ENCODE peak calls at places on chromosomes 5 and 9, in seven cellular contexts. One of them, this sample, is unnamed. For H3K36me3, the result is how much of the 10 kb centered on the place peaks cover.

GRCh38 chr5:108079754-108080153 is 302.1 kb downstream of the FBXL17 start:
- DNase-seq in uterus: no peak
- DNase-seq in heart right ventricle: no peak
- DNase-seq in PC-3: peak
- DNase-seq in mammary epithelial cell: no peak
- DNase-seq in neural progenitor cell: no peak
- DNase-seq in heart left ventricle: no peak
- DNase-seq in this sample: no peak

GRCh38 chr9:99060621-99061020 is 44.3 kb upstream of the TGFBR1 start:
- DNase-seq in uterus: no peak
- DNase-seq in heart right ventricle: no peak
- DNase-seq in PC-3: no peak
- DNase-seq in mammary epithelial cell: no peak
- DNase-seq in neural progenitor cell: no peak
- DNase-seq in heart left ventricle: no peak
- DNase-seq in this sample: no peak

GRCh38 chr5:138544171-138545134 is 1.4 kb upstream of the ETF1 start:
- DNase-seq in uterus: peak
- DNase-seq in heart right ventricle: no peak
- DNase-seq in PC-3: peak
- DNase-seq in mammary epithelial cell: peak
- DNase-seq in neural progenitor cell: peak
- DNase-seq in heart left ventricle: no peak
- DNase-seq in this sample: peak

GRCh38 chr5:76641514-76642120 is 18.4 kb upstream of the F2RL2 start:
- DNase-seq in uterus: peak
- DNase-seq in heart right ventricle: peak
- DNase-seq in PC-3: peak
- DNase-seq in mammary epithelial cell: peak
- DNase-seq in neural progenitor cell: peak
- DNase-seq in heart left ventricle: no peak
- DNase-seq in this sample: peak

GRCh38 chr9:69885931-69886330 is 65.3 kb downstream of the CFAP95 start:
- DNase-seq in uterus: no peak
- DNase-seq in heart right ventricle: no peak
- DNase-seq in PC-3: peak
- DNase-seq in mammary epithelial cell: no peak
- DNase-seq in neural progenitor cell: no peak
- DNase-seq in heart left ventricle: no peak
- DNase-seq in this sample: no peak

GRCh38 chr9:121881920-121882500 is 211.1 kb downstream of the TTLL11 start:
- DNase-seq in uterus: no peak
- DNase-seq in heart right ventricle: no peak
- DNase-seq in PC-3: no peak
- DNase-seq in mammary epithelial cell: no peak
- DNase-seq in neural progenitor cell: no peak
- DNase-seq in heart left ventricle: no peak
- DNase-seq in this sample: no peak

GRCh38 chr5:121251954-121252353 is 599.7 kb upstream of the FTMT start:
- DNase-seq in uterus: no peak
- DNase-seq in heart right ventricle: no peak
- DNase-seq in PC-3: peak
- DNase-seq in mammary epithelial cell: peak
- DNase-seq in neural progenitor cell: no peak
- DNase-seq in heart left ventricle: no peak
- DNase-seq in this sample: peak

GRCh38 chr5:145243016-145243415 is 592.1 kb downstream of the PRELID2 start:
- DNase-seq in uterus: no peak
- DNase-seq in heart right ventricle: no peak
- DNase-seq in PC-3: no peak
- DNase-seq in mammary epithelial cell: no peak
- DNase-seq in neural progenitor cell: peak
- DNase-seq in heart left ventricle: no peak
- DNase-seq in this sample: no peak

GRCh38 chr5:16690243-16690839 is 73.5 kb upstream of the RETREG1 start:
- DNase-seq in uterus: no peak
- DNase-seq in heart right ventricle: peak
- DNase-seq in PC-3: peak
- DNase-seq in mammary epithelial cell: peak
- DNase-seq in neural progenitor cell: peak
- DNase-seq in heart left ventricle: no peak
- DNase-seq in this sample: peak

GRCh38 chr9:92489209-92489608 is 6.9 kb upstream of the ASPN start:
- DNase-seq in uterus: no peak
- DNase-seq in heart right ventricle: no peak
- DNase-seq in PC-3: peak
- DNase-seq in mammary epithelial cell: no peak
- DNase-seq in neural progenitor cell: no peak
- DNase-seq in heart left ventricle: no peak
- DNase-seq in this sample: peak

GRCh38 chr5:2163940-2164490 is 281.3 kb upstream of the IRX4 start:
- DNase-seq in uterus: no peak
- DNase-seq in heart right ventricle: no peak
- DNase-seq in PC-3: no peak
- DNase-seq in mammary epithelial cell: no peak
- DNase-seq in neural progenitor cell: no peak
- DNase-seq in heart left ventricle: no peak
- DNase-seq in this sample: no peak

GRCh38 chr5:75192804-75193203 is 43.9 kb downstream of the ANKRD31 start:
- DNase-seq in uterus: no peak
- DNase-seq in heart right ventricle: no peak
- DNase-seq in PC-3: no peak
- DNase-seq in mammary epithelial cell: peak
- DNase-seq in neural progenitor cell: peak
- DNase-seq in heart left ventricle: no peak
- DNase-seq in this sample: peak

GRCh38 chr9:13718086-13718485 is 438.6 kb upstream of the MPDZ start:
- DNase-seq in uterus: no peak
- DNase-seq in heart right ventricle: no peak
- DNase-seq in PC-3: peak
- DNase-seq in mammary epithelial cell: peak
- DNase-seq in neural progenitor cell: no peak
- DNase-seq in heart left ventricle: no peak
- DNase-seq in this sample: peak

GRCh38 chr5:33074548-33074947 is 363.4 kb downstream of the NPR3 start:
- DNase-seq in uterus: no peak
- DNase-seq in heart right ventricle: no peak
- DNase-seq in PC-3: peak
- DNase-seq in mammary epithelial cell: no peak
- DNase-seq in neural progenitor cell: no peak
- DNase-seq in heart left ventricle: no peak
- DNase-seq in this sample: no peak

GRCh38 chr9:19231126-19232035 is 888 bp downstream of the DENND4C start:
- DNase-seq in uterus: peak
- DNase-seq in heart right ventricle: no peak
- DNase-seq in PC-3: peak
- DNase-seq in mammary epithelial cell: peak
- DNase-seq in neural progenitor cell: peak
- DNase-seq in heart left ventricle: no peak
- DNase-seq in this sample: peak

GRCh38 chr9:115758441-115758840 is 395.1 kb upstream of the PAPPA start:
- DNase-seq in uterus: no peak
- DNase-seq in heart right ventricle: no peak
- DNase-seq in PC-3: no peak
- DNase-seq in mammary epithelial cell: no peak
- DNase-seq in neural progenitor cell: no peak
- DNase-seq in heart left ventricle: no peak
- DNase-seq in this sample: no peak

DNA sequence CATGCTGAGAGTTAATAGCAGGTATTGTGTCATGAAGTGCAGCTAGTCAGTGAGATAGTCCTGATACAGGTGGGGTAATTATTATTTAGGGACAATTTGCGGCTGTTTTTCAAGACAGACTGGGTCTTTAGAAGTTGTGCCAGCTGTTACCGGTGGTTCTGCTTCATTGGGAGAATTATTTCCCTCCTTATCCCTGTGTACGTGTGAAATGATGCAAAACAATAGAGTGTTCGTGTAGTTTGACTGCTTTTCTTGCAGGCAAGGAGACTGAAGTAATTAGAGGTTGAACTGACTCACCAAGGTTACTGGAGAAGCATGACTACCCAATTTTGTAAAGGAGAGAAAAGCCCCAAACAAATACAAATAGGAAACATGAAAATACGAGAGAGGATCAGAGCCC is 101.7 kb downstream of the ARRDC3 start:
- DNase-seq in uterus: no peak
- DNase-seq in heart right ventricle: no peak
- DNase-seq in PC-3: peak
- DNase-seq in mammary epithelial cell: peak
- DNase-seq in neural progenitor cell: no peak
- DNase-seq in heart left ventricle: no peak
- DNase-seq in this sample: peak
- H3K4me3 ChIP-seq in uterus: peak
- H3K4me3 ChIP-seq in heart right ventricle: no peak
- H3K4me3 ChIP-seq in PC-3: peak
- H3K4me3 ChIP-seq in mammary epithelial cell: no peak
- H3K4me3 ChIP-seq in neural progenitor cell: no peak
- H3K4me3 ChIP-seq in heart left ventricle: no peak
- H3K4me3 ChIP-seq in this sample: no peak

GRCh38 chr9:137820161-137820855 is 57.3 kb upstream of the CACNA1B start:
- DNase-seq in uterus: no peak
- DNase-seq in heart right ventricle: no peak
- DNase-seq in PC-3: no peak
- DNase-seq in mammary epithelial cell: no peak
- DNase-seq in neural progenitor cell: no peak
- DNase-seq in heart left ventricle: no peak
- DNase-seq in this sample: no peak
- H3K36me3 ChIP-seq in uterus: under half
- H3K36me3 ChIP-seq in heart right ventricle: half or more
- H3K36me3 ChIP-seq in PC-3: under half
- H3K36me3 ChIP-seq in mammary epithelial cell: under half
- H3K36me3 ChIP-seq in neural progenitor cell: under half
- H3K36me3 ChIP-seq in heart left ventricle: half or more
- H3K36me3 ChIP-seq in this sample: under half

DNA sequence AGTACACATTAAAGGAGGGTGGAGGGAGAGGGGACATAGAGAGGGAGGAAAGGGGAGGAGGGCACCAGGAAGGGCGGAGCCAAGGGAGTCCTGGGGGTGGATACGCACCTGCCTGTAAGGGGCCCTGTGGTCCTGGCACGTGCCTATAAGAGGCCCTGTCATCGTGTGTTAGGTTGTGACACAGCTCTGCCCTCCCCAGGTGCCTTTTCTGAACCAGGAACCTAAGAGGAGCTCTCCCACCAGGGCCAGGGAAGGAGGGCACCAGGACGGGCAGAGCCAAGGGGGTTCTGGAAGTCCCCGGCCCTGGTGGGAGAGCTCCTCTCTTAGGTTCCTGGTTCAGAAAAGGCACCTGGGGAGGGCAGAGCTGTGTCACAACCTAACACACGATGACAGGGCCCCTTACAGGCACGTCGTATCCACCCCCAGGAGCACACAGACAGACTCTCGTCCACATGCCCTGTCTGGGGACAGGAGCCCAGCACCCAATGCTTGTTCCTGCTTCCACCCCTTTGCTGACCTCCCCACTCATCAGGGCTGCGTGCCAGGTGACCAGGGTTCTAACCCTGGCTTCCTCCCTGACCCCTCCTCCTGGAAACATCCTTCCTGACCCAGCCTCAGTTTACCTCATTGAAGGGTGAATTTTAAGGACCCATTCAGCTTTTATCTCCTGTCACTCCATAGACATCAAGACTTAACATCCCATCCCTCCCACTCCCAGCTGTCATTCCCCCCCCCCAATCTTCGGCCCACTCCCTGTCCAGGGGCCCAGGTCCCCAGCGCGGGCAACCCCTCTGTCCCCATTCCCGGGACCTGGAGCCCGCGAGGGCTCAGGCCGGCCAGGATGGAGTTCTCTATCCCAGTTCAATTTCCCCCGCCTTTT is 12.9 kb upstream of the OLFM1 start:
- DNase-seq in uterus: no peak
- DNase-seq in heart right ventricle: no peak
- DNase-seq in PC-3: no peak
- DNase-seq in mammary epithelial cell: no peak
- DNase-seq in neural progenitor cell: no peak
- DNase-seq in heart left ventricle: no peak
- DNase-seq in this sample: no peak
- H3K4me3 ChIP-seq in uterus: peak
- H3K4me3 ChIP-seq in heart right ventricle: peak
- H3K4me3 ChIP-seq in PC-3: no peak
- H3K4me3 ChIP-seq in mammary epithelial cell: no peak
- H3K4me3 ChIP-seq in neural progenitor cell: peak
- H3K4me3 ChIP-seq in heart left ventricle: peak
- H3K4me3 ChIP-seq in this sample: no peak

GRCh38 chr5:179731791-179732411 is 721 bp upstream of the MAML1 start:
- DNase-seq in uterus: peak
- DNase-seq in heart right ventricle: peak
- DNase-seq in PC-3: peak
- DNase-seq in mammary epithelial cell: peak
- DNase-seq in neural progenitor cell: no peak
- DNase-seq in heart left ventricle: no peak
- DNase-seq in this sample: peak

GRCh38 chr5:179730852-179731251 is 1.8 kb upstream of the MAML1 start:
- DNase-seq in uterus: no peak
- DNase-seq in heart right ventricle: no peak
- DNase-seq in PC-3: no peak
- DNase-seq in mammary epithelial cell: no peak
- DNase-seq in neural progenitor cell: no peak
- DNase-seq in heart left ventricle: no peak
- DNase-seq in this sample: no peak

GRCh38 chr5:179730356-179730755 is 2.3 kb upstream of the MAML1 start:
- DNase-seq in uterus: no peak
- DNase-seq in heart right ventricle: no peak
- DNase-seq in PC-3: no peak
- DNase-seq in mammary epithelial cell: no peak
- DNase-seq in neural progenitor cell: no peak
- DNase-seq in heart left ventricle: no peak
- DNase-seq in this sample: no peak

GRCh38 chr5:179729303-179729702 is 3.3 kb upstream of the MAML1 start:
- DNase-seq in uterus: no peak
- DNase-seq in heart right ventricle: no peak
- DNase-seq in PC-3: no peak
- DNase-seq in mammary epithelial cell: no peak
- DNase-seq in neural progenitor cell: no peak
- DNase-seq in heart left ventricle: no peak
- DNase-seq in this sample: no peak

DNA sequence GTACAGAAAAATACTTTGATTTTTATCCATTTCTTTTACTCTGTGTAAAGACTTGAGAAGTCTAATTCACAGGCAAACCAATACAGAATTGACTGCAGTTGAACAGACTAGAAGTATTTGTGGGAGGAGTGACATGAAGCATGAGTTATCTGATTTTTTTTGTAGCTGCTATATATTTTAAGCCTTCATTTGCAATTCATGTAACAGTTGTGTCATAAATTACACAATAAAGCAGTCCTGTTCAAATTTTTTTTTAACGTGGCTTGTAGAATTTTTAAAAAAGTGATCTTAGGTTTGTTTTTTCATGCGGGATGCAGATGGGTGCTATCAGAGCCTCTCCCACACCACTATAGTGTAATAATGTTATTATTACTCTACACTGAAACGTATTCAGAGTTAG is 2.9 kb upstream of the MAML1 start:
- DNase-seq in uterus: no peak
- DNase-seq in heart right ventricle: no peak
- DNase-seq in PC-3: no peak
- DNase-seq in mammary epithelial cell: no peak
- DNase-seq in neural progenitor cell: no peak
- DNase-seq in heart left ventricle: no peak
- DNase-seq in this sample: no peak
- H3K36me3 ChIP-seq in uterus: under half
- H3K36me3 ChIP-seq in heart right ventricle: half or more
- H3K36me3 ChIP-seq in PC-3: under half
- H3K36me3 ChIP-seq in mammary epithelial cell: under half
- H3K36me3 ChIP-seq in neural progenitor cell: under half
- H3K36me3 ChIP-seq in heart left ventricle: half or more
- H3K36me3 ChIP-seq in this sample: under half